ENCODE peak calls at places on chromosome 4, in five cellular contexts. P, U, H, L and E are unnamed samples.

GRCh38 chr4:15805583-15806517 is 27.7 kb downstream of the CD38 start:
- DNase-seq in P (no peak), U (peak; percentile 73), H (peak; percentile 73), L (peak; percentile 23), E (peak; percentile 4)

GRCh38 chr4:154124539-154125255 is 335.8 kb upstream of the SFRP2 start:
- DNase-seq in P (no peak), U (no peak), H (peak; percentile 28), L (peak; percentile 79), E (peak; percentile 55)

GRCh38 chr4:26330186-26330787 is 9.5 kb downstream of the RBPJ start:
- DNase-seq in P (no peak), U (no peak), H (peak; percentile 59), L (no peak), E (no peak)

GRCh38 chr4:180058731-180059215 is 2184.4 kb upstream of the TENM3 start:
- DNase-seq in P (no peak), U (peak; percentile 89), H (peak; percentile 49), L (no peak), E (no peak)

GRCh38 chr4:11428701-11429571 is at the start of gene HS3ST1:
- DNase-seq in P (peak; percentile 3), U (peak; percentile 94), H (peak; percentile 74), L (no peak), E (no peak)

GRCh38 chr4:41141910-41142309 is 72.4 kb downstream of the APBB2 start:
- DNase-seq in P (no peak), U (no peak), H (no peak), L (peak; percentile 91), E (no peak)

GRCh38 chr4:135371137-135371536 is 1169.5 kb upstream of the PABPC4L start:
- DNase-seq in P (no peak), U (peak; percentile 84), H (peak; percentile 28), L (no peak), E (no peak)

GRCh38 chr4:8381814-8382581 is 58.5 kb downstream of the ACOX3 start:
- DNase-seq in P (no peak), U (no peak), H (no peak), L (no peak), E (no peak)

GRCh38 chr4:183700407-183700806 is 41.3 kb downstream of the TRAPPC11 start:
- DNase-seq in P (no peak), U (no peak), H (no peak), L (no peak), E (no peak)

GRCh38 chr4:147110473-147110872 is 164.8 kb upstream of the TTC29 start:
- DNase-seq in P (no peak), U (no peak), H (no peak), L (no peak), E (no peak)

GRCh38 chr4:65502151-65502691 is 168.1 kb downstream of the EPHA5 start:
- DNase-seq in P (no peak), U (no peak), H (peak; percentile 83), L (peak; percentile 40), E (peak; percentile 57)

GRCh38 chr4:7252510-7253340 is 60.4 kb downstream of the SORCS2 start:
- DNase-seq in P (no peak), U (no peak), H (no peak), L (no peak), E (no peak)

GRCh38 chr4:173913496-173913895 is 370.0 kb downstream of the FBXO8 start:
- DNase-seq in P (no peak), U (no peak), H (no peak), L (no peak), E (no peak)

GRCh38 chr4:105894570-105895323 is 524 bp upstream of the NPNT start:
- DNase-seq in P (no peak), U (no peak), H (no peak), L (no peak), E (no peak)

GRCh38 chr4:140137654-140138053 is 16.3 kb downstream of the MAML3 start:
- DNase-seq in P (no peak), U (no peak), H (peak; percentile 23), L (no peak), E (no peak)

GRCh38 chr4:87044511-87045369 is 109.9 kb downstream of the AFF1 start:
- DNase-seq in P (no peak), U (no peak), H (no peak), L (no peak), E (no peak)

GRCh38 chr4:23028875-23029274 is 336.1 kb downstream of the GBA3 start:
- DNase-seq in P (no peak), U (no peak), H (peak; percentile 40), L (no peak), E (no peak)

GRCh38 chr4:140233811-140234696 is 80.1 kb upstream of the MAML3 start:
- DNase-seq in P (no peak), U (peak; percentile 49), H (no peak), L (peak; percentile 73), E (no peak)

GRCh38 chr4:102036619-102037376 is 246.3 kb downstream of the BANK1 start:
- DNase-seq in P (no peak), U (no peak), H (no peak), L (peak; percentile 47), E (peak; percentile 17)

GRCh38 chr4:26192921-26193894 is 127.6 kb upstream of the RBPJ start:
- DNase-seq in P (no peak), U (no peak), H (no peak), L (no peak), E (no peak)

GRCh38 chr4:3524920-3525319 is 7.3 kb downstream of the LRPAP1 start:
- DNase-seq in P (no peak), U (peak; percentile 42), H (no peak), L (no peak), E (no peak)